ENCODE peak calls at places on chromosomes 16 and 17, in seven cellular contexts. Z is nephron progenitor cell, S is left ventricle myocardium inferior, V is fibroblast of pulmonary artery, N is fibroblast of mammary gland, L is bronchial epithelial cell, P is fibroblast of lung. X is an unnamed sample.

GRCh38 chr17:76051571-76051970 is 20.7 kb downstream of the SRP68 start:
- DNase-seq in Z (no peak), S (no peak), V (no peak), N (no peak), L (no peak), P (no peak), X (no peak)

GRCh38 chr17:47797797-47798196 is 23.8 kb downstream of the OSBPL7 start:
- DNase-seq in Z (peak), S (no peak), V (peak), N (no peak), L (no peak), P (peak), X (no peak)

GRCh38 chr16:3472878-3473595 is 22.3 kb downstream of the C16orf90 start:
- DNase-seq in Z (no peak), S (no peak), V (no peak), N (peak), L (no peak), P (peak), X (no peak)

GRCh38 chr16:69049146-69049545 is 56.3 kb upstream of the HAS3 start:
- DNase-seq in Z (no peak), S (no peak), V (peak), N (peak), L (peak), P (peak), X (peak)

GRCh38 chr16:87790278-87791023 is 24.7 kb upstream of the KLHDC4 start:
- DNase-seq in Z (no peak), S (peak), V (no peak), N (no peak), L (peak), P (no peak), X (peak)

GRCh38 chr17:77811521-77811920 is 147.0 kb upstream of the TNRC6C start:
- DNase-seq in Z (no peak), S (no peak), V (peak), N (peak), L (no peak), P (peak), X (no peak)

GRCh38 chr17:72205357-72205756 is 84.5 kb downstream of the SOX9 start:
- DNase-seq in Z (no peak), S (no peak), V (no peak), N (no peak), L (no peak), P (no peak), X (no peak)

GRCh38 chr16:7861891-7862585 is 529.4 kb downstream of the RBFOX1 start:
- DNase-seq in Z (no peak), S (no peak), V (no peak), N (no peak), L (no peak), P (no peak), X (no peak)

GRCh38 chr17:8151641-8152111 is 528 bp downstream of the PER1 start:
- DNase-seq in Z (peak), S (peak), V (peak), N (peak), L (peak), P (peak), X (no peak)

GRCh38 chr17:82021728-82022309 is 859 bp downstream of the CENPX start:
- DNase-seq in Z (no peak), S (no peak), V (no peak), N (no peak), L (no peak), P (no peak), X (no peak)

GRCh38 chr17:59851431-59852375 is 41.0 kb downstream of the TUBD1 start:
- DNase-seq in Z (no peak), S (no peak), V (peak), N (peak), L (no peak), P (peak), X (no peak)

GRCh38 chr16:6374816-6375215 is 957.8 kb upstream of the RBFOX1 start:
- DNase-seq in Z (no peak), S (no peak), V (no peak), N (no peak), L (no peak), P (no peak), X (no peak)

GRCh38 chr16:85935391-85935956 is 36.5 kb downstream of the IRF8 start:
- DNase-seq in Z (no peak), S (no peak), V (no peak), N (no peak), L (no peak), P (no peak), X (no peak)

GRCh38 chr16:80993293-80993691 is 13.4 kb downstream of the CMC2 start:
- DNase-seq in Z (no peak), S (no peak), V (peak), N (peak), L (peak), P (peak), X (peak)

GRCh38 chr16:81214745-81215166 is 23.7 kb upstream of the BCO1 start:
- DNase-seq in Z (peak), S (no peak), V (peak), N (no peak), L (peak), P (no peak), X (no peak)

GRCh38 chr16:26672206-26672605 is 394.5 kb upstream of the C16orf82 start:
- DNase-seq in Z (no peak), S (no peak), V (no peak), N (no peak), L (no peak), P (no peak), X (no peak)

DNA sequence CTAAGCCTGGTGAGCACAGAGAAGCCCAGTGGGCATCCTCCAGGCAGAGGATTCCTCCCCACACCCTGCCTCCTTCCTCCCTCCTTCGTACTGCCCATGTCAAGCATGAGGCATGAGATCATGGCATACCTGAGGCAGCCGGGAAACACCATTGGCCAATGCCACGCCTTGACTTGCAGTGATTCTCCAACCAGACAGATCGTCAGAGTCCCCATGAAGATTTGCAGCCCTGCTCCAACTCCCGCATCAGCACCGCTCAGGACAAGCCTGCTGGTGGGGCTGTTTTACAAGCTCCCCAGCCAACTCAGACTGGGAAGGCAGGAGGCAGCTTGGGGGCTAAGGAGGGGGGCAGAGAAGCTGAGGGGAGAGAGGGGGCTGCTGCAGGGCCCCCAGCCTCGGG is 2.9 kb upstream of the KRT16 start:
- DNase-seq in Z (no peak), S (no peak), V (no peak), N (no peak), L (peak), P (peak), X (peak)
- TF ChIP-seq CTCF in Z (no peak), S (no peak), V (no peak), N (no peak), L (peak), P (no peak), X (no peak)

DNA sequence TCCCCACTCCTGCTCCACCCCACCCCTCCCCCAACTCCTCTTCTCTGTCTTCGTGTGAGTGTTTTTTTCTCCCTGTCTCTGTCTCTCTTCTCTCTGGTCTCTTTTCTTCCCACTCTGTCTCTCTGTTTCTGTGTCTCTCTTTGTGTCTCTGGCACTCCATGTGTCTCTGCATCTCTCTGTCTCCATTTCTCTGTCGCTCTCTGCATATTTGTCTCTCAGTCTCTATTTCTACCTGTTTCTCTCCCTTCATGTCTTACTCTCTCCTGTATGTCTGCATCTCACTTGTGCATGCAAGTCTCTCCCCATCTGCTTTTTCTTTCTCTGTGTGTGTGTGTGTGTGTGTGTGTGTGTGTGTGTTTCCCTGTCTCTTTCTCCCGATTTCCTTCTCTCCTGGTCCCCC is 68.2 kb downstream of the LYRM1 start:
- DNase-seq in Z (no peak), S (no peak), V (no peak), N (no peak), L (no peak), P (no peak), X (no peak)
- TF ChIP-seq CTCF in Z (no peak), S (no peak), V (no peak), N (no peak), L (no peak), P (no peak), X (no peak)

DNA sequence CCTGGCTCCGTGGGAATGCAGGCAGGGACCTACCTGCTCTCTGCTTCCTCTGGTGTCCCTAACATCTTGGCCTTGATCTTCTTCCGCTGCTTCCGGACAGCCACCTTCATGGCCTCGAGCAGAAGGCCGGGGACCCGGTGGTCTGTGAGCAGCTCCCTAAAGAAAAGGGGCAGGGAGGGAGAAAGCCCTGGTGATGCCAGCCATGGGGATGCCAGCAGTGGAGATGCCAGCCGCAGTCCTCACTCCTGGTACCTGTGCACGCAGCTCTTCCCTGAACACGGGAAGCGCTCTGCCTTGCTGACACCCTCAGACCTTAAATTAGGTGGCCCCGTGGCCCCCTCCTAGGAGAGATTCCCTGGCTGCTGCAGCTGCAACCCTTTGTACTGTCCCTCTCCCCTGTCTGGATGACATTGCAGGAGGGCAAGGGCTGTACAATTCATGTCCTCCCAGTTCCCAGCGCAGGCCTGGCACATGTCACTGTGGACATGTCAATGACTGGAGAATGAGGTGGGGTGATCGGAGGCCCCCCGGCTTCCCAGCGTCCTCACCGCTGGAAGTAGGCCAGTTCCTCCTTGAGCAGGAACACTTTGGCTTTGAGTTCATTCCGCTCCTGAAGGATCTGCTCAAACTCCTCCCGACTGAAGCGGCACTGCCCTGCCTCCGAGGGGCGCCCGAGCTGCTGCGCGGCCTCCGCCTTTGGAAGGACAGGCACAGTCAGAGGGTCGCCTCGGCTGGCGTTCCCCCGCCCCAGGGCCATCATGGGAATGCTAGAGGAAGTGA is 1.7 kb downstream of the RILP start:
- DNase-seq in Z (no peak), S (peak), V (peak), N (no peak), L (peak), P (no peak), X (no peak)
- TF ChIP-seq CTCF in Z (no peak), S (no peak), V (peak), N (peak), L (no peak), P (no peak), X (no peak)

GRCh38 chr17:14299261-14300093 is 1.4 kb upstream of the HS3ST3B1 start:
- DNase-seq in Z (peak), S (no peak), V (peak), N (peak), L (no peak), P (peak), X (no peak)

GRCh38 chr17:14302421-14303099 is 1.7 kb downstream of the HS3ST3B1 start:
- DNase-seq in Z (peak), S (peak), V (peak), N (peak), L (peak), P (peak), X (peak)

GRCh38 chr17:14301761-14302401 is 1.0 kb downstream of the HS3ST3B1 start:
- DNase-seq in Z (no peak), S (peak), V (peak), N (peak), L (no peak), P (peak), X (no peak)

GRCh38 chr17:14300628-14301278 is at the start of gene HS3ST3B1:
- DNase-seq in Z (peak), S (peak), V (peak), N (peak), L (peak), P (peak), X (peak)

DNA sequence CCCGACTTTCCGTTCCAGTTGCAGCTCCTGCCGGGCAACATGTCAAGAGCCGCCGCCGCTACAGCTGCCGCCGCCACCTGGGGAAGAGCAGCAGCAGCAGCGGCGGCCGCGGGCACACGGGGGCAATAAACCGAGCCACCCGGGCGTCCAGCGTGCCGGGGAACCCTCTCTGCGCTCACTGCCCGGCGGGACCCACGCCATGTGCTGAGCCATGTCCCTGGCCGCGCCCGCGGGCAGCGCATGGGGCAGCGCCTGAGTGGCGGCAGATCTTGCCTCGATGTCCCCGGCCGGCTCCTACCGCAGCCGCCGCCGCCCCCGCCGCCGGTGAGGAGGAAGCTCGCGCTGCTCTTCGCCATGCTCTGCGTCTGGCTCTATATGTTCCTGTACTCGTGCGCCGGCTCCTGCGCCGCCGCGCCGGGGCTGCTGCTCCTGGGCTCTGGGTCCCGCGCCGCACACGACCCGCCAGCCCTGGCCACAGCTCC is 439 bp downstream of the HS3ST3B1 start:
- DNase-seq in Z (no peak), S (peak), V (no peak), N (no peak), L (peak), P (peak), X (no peak)
- TF ChIP-seq CTCF in Z (no peak), S (peak), V (no peak), N (no peak), L (no peak), P (no peak), X (peak)

GRCh38 chr16:72658888-72659717 is 388.8 kb downstream of the ZFHX3 start:
- DNase-seq in Z (no peak), S (no peak), V (peak), N (no peak), L (no peak), P (peak), X (no peak)

GRCh38 chr16:72664122-72664479 is 383.8 kb downstream of the ZFHX3 start:
- DNase-seq in Z (no peak), S (no peak), V (peak), N (peak), L (peak), P (peak), X (no peak)

GRCh38 chr16:72666267-72666666 is 381.7 kb downstream of the ZFHX3 start:
- DNase-seq in Z (no peak), S (no peak), V (peak), N (peak), L (no peak), P (no peak), X (no peak)

GRCh38 chr16:72664480-72665408 is 383.2 kb downstream of the ZFHX3 start:
- DNase-seq in Z (peak), S (peak), V (peak), N (peak), L (peak), P (peak), X (peak)
- TF ChIP-seq CTCF in Z (no peak), S (no peak), V (no peak), N (no peak), L (no peak), P (no peak), X (no peak)

GRCh38 chr17:50181155-50181554 is 15.3 kb downstream of the SGCA start:
- DNase-seq in Z (no peak), S (no peak), V (no peak), N (no peak), L (no peak), P (no peak), X (no peak)

GRCh38 chr17:50184057-50184456 is 17.4 kb downstream of the COL1A1 start:
- DNase-seq in Z (peak), S (no peak), V (no peak), N (peak), L (no peak), P (peak), X (no peak)

GRCh38 chr17:50183439-50184001 is 17.7 kb downstream of the SGCA start:
- DNase-seq in Z (no peak), S (no peak), V (no peak), N (peak), L (no peak), P (peak), X (no peak)

GRCh38 chr17:50181601-50182345 is 16.0 kb downstream of the SGCA start:
- DNase-seq in Z (no peak), S (no peak), V (peak), N (peak), L (peak), P (peak), X (no peak)

GRCh38 chr17:50182783-50183438 is 17.1 kb downstream of the SGCA start:
- DNase-seq in Z (no peak), S (no peak), V (no peak), N (peak), L (no peak), P (peak), X (no peak)
- TF ChIP-seq CTCF in Z (no peak), S (no peak), V (no peak), N (no peak), L (no peak), P (no peak), X (no peak)

GRCh38 chr16:21301168-21301894 is 23.2 kb upstream of the CRYM start:
- DNase-seq in Z (peak), S (peak), V (peak), N (peak), L (peak), P (peak), X (peak)
- TF ChIP-seq CTCF in Z (no peak), S (peak), V (no peak), N (no peak), L (peak), P (peak), X (peak)

X was measured in RWPE1.